ENCODE peak calls at places on chromosomes 1 and 21, in four cellular contexts. U, S, O and Z are unnamed samples.

GRCh38 chr1:219771039-219771438 is 157.3 kb downstream of the SLC30A10 start:
- DNase-seq in U (no peak), S (no peak), O (peak), Z (no peak)

GRCh38 chr1:12616709-12617373 is 1.2 kb downstream of the DHRS3 start:
- DNase-seq in U (no peak), S (no peak), O (no peak), Z (no peak)

GRCh38 chr1:26328597-26328996 is 10.8 kb downstream of the CD52 start:
- DNase-seq in U (no peak), S (no peak), O (no peak), Z (no peak)

GRCh38 chr1:114011796-114012195 is 32.5 kb downstream of the OLFML3 start:
- DNase-seq in U (no peak), S (no peak), O (no peak), Z (no peak)

GRCh38 chr1:235047331-235047871 is 81.2 kb downstream of the TOMM20 start:
- DNase-seq in U (no peak), S (no peak), O (no peak), Z (no peak)

GRCh38 chr21:30689822-30690221 is 28.8 kb downstream of the KRTAP21-3 start:
- DNase-seq in U (no peak), S (no peak), O (no peak), Z (no peak)

GRCh38 chr1:12469493-12469892 is 148.5 kb downstream of the DHRS3 start:
- DNase-seq in U (no peak), S (no peak), O (no peak), Z (peak)

GRCh38 chr1:162093095-162093494 is 23.6 kb downstream of the NOS1AP start:
- DNase-seq in U (no peak), S (no peak), O (no peak), Z (no peak)

GRCh38 chr1:20875198-20875973 is 88.3 kb upstream of the HP1BP3 start:
- DNase-seq in U (no peak), S (no peak), O (no peak), Z (no peak)

GRCh38 chr1:166839600-166840308 is 479 bp downstream of the POGK start:
- DNase-seq in U (peak), S (no peak), O (peak), Z (peak)

GRCh38 chr1:180571832-180572636 is 13.3 kb downstream of the OVAAL start:
- DNase-seq in U (no peak), S (no peak), O (no peak), Z (no peak)

GRCh38 chr1:206633708-206634121 is 1.6 kb upstream of the DYRK3 start:
- DNase-seq in U (no peak), S (no peak), O (no peak), Z (no peak)
- TF ChIP-seq HDAC6 in U (no peak), S (no peak), O (no peak), Z (no peak)

DNA sequence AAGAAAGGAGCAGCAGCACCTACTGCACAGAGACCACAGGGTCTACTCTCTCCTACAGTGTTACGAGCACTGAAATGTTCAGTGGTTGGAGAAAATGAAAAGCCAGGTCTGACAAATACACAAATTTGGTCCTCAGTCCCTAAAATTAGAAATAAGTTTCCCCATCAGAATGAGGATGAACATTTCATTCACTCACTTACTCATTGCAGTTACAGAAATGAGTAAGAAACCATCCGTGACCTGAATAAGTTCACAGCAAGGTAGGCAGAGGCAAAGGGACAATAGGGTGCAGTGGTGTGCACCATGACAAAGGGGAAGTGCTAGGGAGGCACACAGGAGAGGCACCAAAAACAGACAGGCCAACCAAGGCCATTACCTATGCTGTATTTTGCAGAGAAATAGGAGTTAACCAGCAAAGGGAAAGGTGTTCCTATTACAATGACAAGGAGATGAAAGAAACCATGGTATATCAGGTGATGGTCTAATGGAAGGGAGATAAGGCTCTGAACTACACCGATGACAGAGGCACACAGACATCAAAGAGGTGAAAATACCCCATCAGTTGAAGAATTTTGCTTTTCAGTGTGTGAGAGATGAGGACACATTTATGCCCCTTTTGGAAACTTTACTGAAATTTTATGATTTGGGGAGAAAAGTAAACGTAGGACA is 29.4 kb downstream of the VAV3 start:
- DNase-seq in U (no peak), S (peak), O (no peak), Z (no peak)
- TF ChIP-seq GABPA in U (no peak), S (peak), O (no peak), Z (no peak)

DNA sequence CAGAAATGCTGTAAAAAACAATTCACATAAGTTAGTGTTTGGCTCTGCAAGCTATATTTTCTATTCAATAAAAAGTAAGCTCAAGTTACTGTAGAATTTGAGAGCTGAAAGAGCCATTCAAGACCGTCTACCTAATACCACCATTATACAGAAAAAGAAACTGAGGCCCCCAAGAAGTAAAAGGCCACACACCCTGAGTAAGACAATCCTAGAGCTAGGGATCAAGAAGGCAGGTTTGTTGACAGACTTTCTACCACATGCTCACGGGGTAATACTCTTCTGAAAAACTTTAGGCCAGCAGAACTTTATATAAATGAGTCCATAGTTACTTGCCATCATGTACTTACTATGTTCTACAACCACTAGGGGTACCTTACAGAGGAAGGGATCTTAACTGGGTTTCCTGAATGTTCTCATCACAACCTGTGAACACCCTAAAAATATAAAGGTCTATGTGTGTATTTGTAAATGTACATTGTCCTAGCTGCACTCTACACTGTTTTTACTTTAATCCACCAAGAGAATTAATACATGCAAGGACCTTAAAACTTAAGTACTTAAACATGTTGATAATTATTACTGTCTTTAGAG is 2.7 kb downstream of the PSMG1 start:
- DNase-seq in U (no peak), S (no peak), O (no peak), Z (no peak)
- TF ChIP-seq HDAC6 in U (no peak), S (no peak), O (no peak), Z (no peak)

GRCh38 chr1:27885114-27885528 is 12.8 kb downstream of the THEMIS2 start:
- DNase-seq in U (no peak), S (no peak), O (no peak), Z (no peak)
- TF ChIP-seq GABPA in U (no peak), S (no peak), O (no peak), Z (no peak)

GRCh38 chr1:58727363-58727762 is 27.5 kb upstream of the MYSM1 start:
- DNase-seq in U (no peak), S (no peak), O (peak), Z (no peak)
- TF ChIP-seq HDAC6 in U (no peak), S (no peak), O (no peak), Z (no peak)

GRCh38 chr21:29189358-29189757 is 58.9 kb downstream of the MAP3K7CL start:
- DNase-seq in U (no peak), S (no peak), O (no peak), Z (no peak)
- TF ChIP-seq GABPA in U (no peak), S (no peak), O (no peak), Z (no peak)

GRCh38 chr1:119816407-119816806 is 5.1 kb upstream of the REG4 start:
- DNase-seq in U (no peak), S (no peak), O (peak), Z (no peak)
- TF ChIP-seq HDAC6 in U (no peak), S (no peak), O (no peak), Z (no peak)

GRCh38 chr1:170675825-170676224 is 11.9 kb downstream of the PRRX1 start:
- DNase-seq in U (no peak), S (no peak), O (no peak), Z (no peak)
- TF ChIP-seq GABPA in U (no peak), S (no peak), O (no peak), Z (no peak)